ENCODE peak calls at places on chromosomes 7 and 10, in four cellular contexts. M is H9, V is mesenchymal stem cell, K is H1. P is an unnamed sample.

GRCh38 chr10:24518981-24519597 is 204.6 kb downstream of the ARHGAP21 start:
- DNase-seq in M (peak; percentile 65), V (peak; percentile 54), K (no peak), P (peak; percentile 73)

GRCh38 chr7:41977165-41977651 is 259.8 kb downstream of the GLI3 start:
- DNase-seq in M (peak; percentile 54), V (peak; percentile 63), K (no peak), P (peak; percentile 42)

GRCh38 chr7:50285259-50285658 is 19.3 kb upstream of the IKZF1 start:
- DNase-seq in M (no peak), V (no peak), K (no peak), P (no peak)

GRCh38 chr7:97078023-97078988 is 39.2 kb upstream of the SDHAF3 start:
- DNase-seq in M (no peak), V (no peak), K (no peak), P (no peak)

GRCh38 chr7:131103997-131104396 is 223.7 kb upstream of the MKLN1 start:
- DNase-seq in M (no peak), V (peak; percentile 77), K (no peak), P (no peak)

GRCh38 chr10:103284170-103284569 is 7.2 kb downstream of the INA start:
- DNase-seq in M (no peak), V (peak; percentile 68), K (no peak), P (no peak)

GRCh38 chr7:95180-95862 is 97.0 kb upstream of the FAM20C start:
- DNase-seq in M (no peak), V (no peak), K (no peak), P (no peak)

GRCh38 chr7:117950601-117951278 is 77.5 kb upstream of the CTTNBP2 start:
- DNase-seq in M (no peak), V (no peak), K (no peak), P (no peak)

GRCh38 chr10:72746606-72747357 is 54.8 kb downstream of the MCU start:
- DNase-seq in M (no peak), V (peak; percentile 26), K (no peak), P (no peak)

GRCh38 chr10:119023553-119023868 is 6.0 kb upstream of the NANOS1 start:
- DNase-seq in M (no peak), V (no peak), K (no peak), P (no peak)

GRCh38 chr10:42150428-42151061 is 487.8 kb downstream of the ZNF33B start:
- DNase-seq in M (no peak), V (no peak), K (no peak), P (no peak)

GRCh38 chr10:13685885-13686284 is 99.1 kb downstream of the PRPF18 start:
- DNase-seq in M (no peak), V (no peak), K (no peak), P (no peak)

GRCh38 chr7:37440738-37441404 is 7.8 kb downstream of the ELMO1 start:
- DNase-seq in M (no peak), V (no peak), K (no peak), P (no peak)

GRCh38 chr7:4670791-4671190 is 11.3 kb upstream of the FOXK1 start:
- DNase-seq in M (no peak), V (no peak), K (no peak), P (no peak)

GRCh38 chr10:12636585-12636984 is 287.2 kb downstream of the CAMK1D start:
- DNase-seq in M (no peak), V (no peak), K (no peak), P (no peak)

GRCh38 chr7:108839091-108839490 is 269.4 kb downstream of the DNAJB9 start:
- DNase-seq in M (no peak), V (peak; percentile 9), K (no peak), P (no peak)

GRCh38 chr7:31047747-31048146 is 4.4 kb upstream of the ADCYAP1R1 start:
- DNase-seq in M (no peak), V (no peak), K (no peak), P (no peak)

GRCh38 chr7:151206914-151207313 is 3.4 kb downstream of the H2BK1 start:
- DNase-seq in M (no peak), V (no peak), K (no peak), P (no peak)

GRCh38 chr7:3294432-3295100 is 6.5 kb upstream of the SDK1 start:
- DNase-seq in M (peak; percentile 71), V (no peak), K (no peak), P (no peak)

GRCh38 chr10:48924988-48925387 is 14.7 kb downstream of the LRRC18 start:
- DNase-seq in M (peak; percentile 12), V (no peak), K (no peak), P (no peak)

GRCh38 chr7:150978136-150978789 is at the start of gene KCNH2:
- DNase-seq in M (peak; percentile 88), V (no peak), K (no peak), P (peak; percentile 84)

GRCh38 chr7:47738563-47739166 is 156.8 kb upstream of the TNS3 start:
- DNase-seq in M (no peak), V (no peak), K (no peak), P (no peak)

GRCh38 chr10:61992683-61993629 is 91.5 kb downstream of the ARID5B start:
- DNase-seq in M (no peak), V (peak; percentile 96), K (no peak), P (no peak)

GRCh38 chr7:157658851-157659412 is 322.1 kb downstream of the DNAJB6 start:
- DNase-seq in M (no peak), V (no peak), K (no peak), P (no peak)

GRCh38 chr7:25720427-25720826 is 431.6 kb upstream of the NFE2L3 start:
- DNase-seq in M (no peak), V (peak; percentile 16), K (no peak), P (no peak)

GRCh38 chr10:114806572-114807391 is 14.8 kb upstream of the FHIP2A start:
- DNase-seq in M (no peak), V (no peak), K (no peak), P (no peak)

GRCh38 chr7:158976468-158976848 is 120.1 kb downstream of the DYNC2I1 start:
- DNase-seq in M (peak; percentile 77), V (no peak), K (no peak), P (no peak)

GRCh38 chr10:105973252-105973877 is 1191.1 kb downstream of the SORCS1 start:
- DNase-seq in M (no peak), V (no peak), K (no peak), P (no peak)

GRCh38 chr10:11906714-11907113 is 83.6 kb downstream of the PROSER2 start:
- DNase-seq in M (no peak), V (no peak), K (no peak), P (no peak)

GRCh38 chr10:131933016-131933694 is 32.3 kb downstream of the PPP2R2D start:
- DNase-seq in M (no peak), V (no peak), K (no peak), P (no peak)

GRCh38 chr7:137935849-137936508 is 65.9 kb downstream of the CREB3L2 start:
- DNase-seq in M (no peak), V (no peak), K (no peak), P (no peak)

GRCh38 chr7:103134866-103135554 is 13.9 kb downstream of the NAPEPLD start:
- DNase-seq in M (no peak), V (peak; percentile 19), K (no peak), P (no peak)

GRCh38 chr10:63115732-63116383 is 17.3 kb upstream of the NRBF2 start:
- DNase-seq in M (no peak), V (peak; percentile 74), K (no peak), P (peak; percentile 53)

GRCh38 chr7:85222522-85222921 is 35.7 kb upstream of the SEMA3D start:
- DNase-seq in M (no peak), V (peak; percentile 2), K (no peak), P (no peak)

GRCh38 chr10:13672505-13672904 is 85.7 kb downstream of the PRPF18 start:
- DNase-seq in M (no peak), V (no peak), K (no peak), P (no peak)

GRCh38 chr10:44398747-44399477 is 14.0 kb upstream of the CXCL12 start:
- DNase-seq in M (peak; percentile 42), V (no peak), K (no peak), P (no peak)

GRCh38 chr10:44396671-44397191 is 11.8 kb upstream of the CXCL12 start:
- DNase-seq in M (no peak), V (no peak), K (no peak), P (no peak)

GRCh38 chr10:44395902-44396670 is 11.2 kb upstream of the CXCL12 start:
- DNase-seq in M (no peak), V (no peak), K (no peak), P (no peak)

GRCh38 chr10:44398271-44398670 is 13.4 kb upstream of the CXCL12 start:
- DNase-seq in M (no peak), V (no peak), K (no peak), P (no peak)

GRCh38 chr10:44397476-44398225 is 12.8 kb upstream of the CXCL12 start:
- DNase-seq in M (no peak), V (no peak), K (no peak), P (no peak)
- H3K14ac ChIP-seq in M (no peak overlapping the region), V (no peak overlapping the region), K (no peak overlapping the region), P (no peak overlapping the region)

DNA sequence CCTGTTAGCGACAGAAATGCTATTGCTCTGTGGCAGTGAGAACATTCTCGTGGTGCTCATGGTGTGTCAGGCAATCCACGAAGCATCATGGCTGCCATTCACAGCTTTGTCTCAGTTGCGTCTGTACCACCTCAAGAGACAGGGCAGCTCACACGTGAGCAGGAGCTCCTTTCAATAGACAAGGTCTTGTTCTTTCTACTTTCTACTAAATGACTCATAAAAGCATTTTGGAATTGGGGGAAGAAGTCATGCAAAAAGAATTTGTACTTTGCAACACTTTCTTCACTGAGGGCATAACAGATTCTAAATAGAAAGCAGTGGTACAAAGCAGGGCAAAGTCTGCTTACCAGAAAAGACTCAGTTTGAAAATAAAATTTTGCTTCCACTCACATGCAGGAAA is 638.5 kb downstream of the PHTF2 start:
- DNase-seq in M (no peak), V (peak; percentile 19), K (no peak), P (no peak)
- H2BK15ac ChIP-seq in M (no peak overlapping the region), V (no peak overlapping the region), K (no peak overlapping the region), P (no peak overlapping the region)

DNA sequence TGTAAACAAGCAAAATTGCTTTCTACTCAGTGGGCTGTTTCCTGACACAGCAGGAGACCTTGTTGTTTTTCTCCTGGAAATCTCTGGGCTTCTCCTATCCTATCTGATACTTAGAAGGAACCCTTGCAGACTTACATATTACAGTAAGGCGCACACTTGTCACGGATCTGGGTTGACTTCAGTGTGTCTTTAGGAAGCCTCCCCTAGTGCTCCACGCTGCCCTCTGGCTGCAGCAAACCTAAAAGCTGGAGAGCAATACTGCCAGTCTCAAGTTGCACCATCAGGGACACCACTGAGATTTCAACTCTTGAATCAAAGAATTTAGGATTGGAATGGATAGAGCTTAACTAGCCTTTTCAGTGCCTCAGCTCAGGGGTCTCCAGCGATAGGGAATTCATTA is 495.3 kb downstream of the LRMDA start:
- DNase-seq in M (no peak), V (no peak), K (no peak), P (no peak)
- H2BK12ac ChIP-seq in M (no peak overlapping the region), V (no peak overlapping the region), K (no peak overlapping the region), P (no peak overlapping the region)

DNA sequence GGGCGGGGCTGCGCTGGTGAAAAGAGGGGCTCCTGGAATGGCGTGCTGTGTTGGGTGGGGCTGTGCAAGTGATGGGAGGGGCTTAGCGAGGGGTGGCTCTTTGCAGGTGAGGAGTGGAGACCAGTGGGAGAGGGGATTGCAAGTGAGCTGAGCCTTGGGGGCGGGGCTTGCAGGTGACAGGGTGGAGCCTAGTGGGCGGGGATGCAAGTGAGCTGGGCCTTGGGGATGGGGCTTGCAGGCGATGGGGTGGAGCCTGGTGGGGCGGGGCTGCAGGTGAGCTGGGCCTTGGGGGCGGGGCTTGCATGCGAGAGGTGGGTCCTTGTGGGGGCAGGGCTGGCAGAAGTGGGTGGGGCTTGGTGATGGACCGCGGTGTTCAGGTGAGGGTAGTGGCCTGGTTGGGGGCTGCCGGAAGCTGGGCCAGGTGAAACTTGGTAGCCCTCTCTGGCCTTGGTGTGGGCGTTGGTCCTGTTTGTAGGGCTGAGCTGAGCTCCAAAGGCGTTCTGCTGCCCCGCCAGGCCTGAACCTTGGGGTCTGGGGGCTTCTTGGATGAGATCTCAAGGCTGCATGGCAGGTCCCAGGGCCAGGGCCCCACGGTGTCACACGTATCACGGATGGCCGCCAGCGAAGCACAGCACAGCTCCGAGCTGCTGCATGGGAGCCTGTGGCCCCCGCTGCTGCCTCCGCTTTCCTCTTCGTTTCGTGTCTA is 744 bp upstream of the PITRM1 start:
- DNase-seq in M (peak; percentile 100), V (no peak), K (peak; percentile 100), P (no peak)
- H3K14ac ChIP-seq in M (peak overlapping the region; percentile 33), V (no peak overlapping the region), K (no peak overlapping the region), P (no peak overlapping the region)